ENCODE peak calls at places on chromosomes 13 and 19, in seven cellular contexts. Y is breast epithelium, R is tibial nerve, A is HepG2, V is lower leg skin, G is stomach, O is Peyer's patch. U is an unnamed sample.

GRCh38 chr19:58279042-58279924 is 528 bp downstream of the ZNF8 start:
- DNase-seq in G (peak; percentile 63), Y (peak; percentile 33), A (peak; percentile 62), R (peak; percentile 45), V (peak; percentile 57), O (peak; percentile 77), U (peak; percentile 92)

GRCh38 chr19:17797397-17798201 is 2.7 kb downstream of the B3GNT3 start:
- DNase-seq in V (no peak), R (no peak), G (peak; percentile 90), O (peak; percentile 88), A (peak; percentile 95), Y (no peak), U (no peak)

GRCh38 chr13:114282143-114282685 is 813 bp downstream of the UPF3A start:
- DNase-seq in G (peak; percentile 47), A (peak; percentile 30), V (peak; percentile 24), O (peak; percentile 60), Y (no peak), R (no peak), U (peak; percentile 72)

GRCh38 chr13:46839399-46839798 is 42.4 kb upstream of the ESD start:
- DNase-seq in O (no peak), G (no peak), R (no peak), Y (no peak), V (no peak), A (no peak), U (no peak)

GRCh38 chr13:49444517-49445395 is 682 bp downstream of the SETDB2 start:
- DNase-seq in G (no peak), R (peak; percentile 73), Y (no peak), O (peak; percentile 64), A (peak; percentile 31), V (peak; percentile 78), U (peak; percentile 81)

GRCh38 chr19:33310606-33311325 is 8.4 kb upstream of the CEBPA start:
- DNase-seq in V (no peak), Y (no peak), A (no peak), G (peak; percentile 80), O (peak; percentile 74), R (no peak), U (no peak)

GRCh38 chr13:37192986-37193385 is 87.5 kb upstream of the CSNK1A1L start:
- DNase-seq in A (no peak), G (no peak), O (no peak), R (no peak), Y (no peak), V (no peak), U (no peak)

GRCh38 chr19:5086725-5087439 is 118.0 kb downstream of the KDM4B start:
- DNase-seq in Y (no peak), O (no peak), R (no peak), A (no peak), V (no peak), G (no peak), U (no peak)

GRCh38 chr19:34351382-34351802 is 13.6 kb upstream of the GPI start:
- DNase-seq in G (peak; percentile 87), R (no peak), V (no peak), A (no peak), Y (no peak), O (no peak), U (no peak)

GRCh38 chr19:55255618-55256423 is 3.0 kb downstream of the PPP6R1 start:
- DNase-seq in Y (no peak), A (peak; percentile 47), O (peak; percentile 81), V (no peak), G (peak; percentile 46), R (no peak), U (peak; percentile 45)
- TF ChIP-seq POLR2A in Y (no peak), A (no peak), O (no peak), V (no peak), G (no peak), R (no peak), U (no peak)

DNA sequence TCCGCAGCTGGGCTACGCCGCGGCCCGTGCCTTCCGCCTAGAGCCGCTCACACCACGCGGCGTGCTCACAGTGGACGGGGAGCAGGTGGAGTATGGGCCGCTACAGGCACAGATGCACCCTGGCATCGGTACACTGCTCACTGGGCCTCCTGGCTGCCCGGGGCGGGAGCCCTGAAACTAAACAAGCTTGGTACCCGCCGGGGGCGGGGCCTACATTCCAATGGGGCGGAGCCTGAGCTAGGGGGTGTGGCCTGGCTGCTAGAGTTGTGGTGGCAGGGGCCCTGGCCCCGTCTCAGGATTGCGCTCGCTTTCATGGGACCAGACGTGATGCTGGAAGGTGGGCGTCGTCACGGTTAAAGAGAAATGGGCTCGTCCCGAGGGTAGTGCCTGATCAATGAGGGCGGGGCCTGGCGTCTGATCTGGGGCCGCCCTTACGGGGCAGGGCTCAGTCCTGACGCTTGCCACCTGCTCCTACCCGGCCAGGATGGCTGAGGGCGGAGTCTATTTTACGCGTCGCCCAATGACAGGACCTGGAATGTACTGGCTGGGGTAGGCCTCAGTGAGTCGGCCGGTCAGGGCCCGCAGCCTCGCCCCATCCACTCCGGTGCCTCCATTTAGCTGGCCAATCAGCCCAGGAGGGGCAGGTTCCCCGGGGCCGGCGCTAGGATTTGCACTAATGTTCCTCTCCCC is 7.4 kb downstream of the DBP start:
- DNase-seq in O (peak; percentile 93), G (peak; percentile 89), V (no peak), Y (no peak), R (no peak), A (no peak), U (peak; percentile 87)
- TF ChIP-seq POLR2A in O (peak; percentile 38), G (no peak), V (no peak), Y (no peak), R (peak; percentile 8), A (no peak), U (no peak)

GRCh38 chr19:39205449-39205764 is 1.3 kb upstream of the SYCN start:
- DNase-seq in Y (no peak), A (no peak), G (no peak), R (no peak), V (no peak), O (no peak), U (no peak)

GRCh38 chr19:39202998-39203355 is 1.1 kb downstream of the SYCN start:
- DNase-seq in O (no peak), A (no peak), Y (no peak), R (no peak), G (no peak), V (no peak), U (no peak)

GRCh38 chr19:39200818-39201145 is 3.3 kb downstream of the SYCN start:
- DNase-seq in R (no peak), V (no peak), G (no peak), A (no peak), Y (no peak), O (no peak), U (no peak)

GRCh38 chr19:39206122-39206521 is 2.1 kb upstream of the SYCN start:
- DNase-seq in R (no peak), O (no peak), A (no peak), V (no peak), Y (no peak), G (no peak), U (no peak)

GRCh38 chr19:39203372-39204341 is at the start of gene SYCN:
- DNase-seq in V (no peak), O (no peak), Y (no peak), R (no peak), G (peak; percentile 49), A (no peak), U (no peak)
- TF ChIP-seq POLR2A in V (no peak), O (no peak), Y (no peak), R (no peak), G (no peak), A (no peak), U (no peak)

GRCh38 chr19:11481777-11482383 is 1.0 kb upstream of the ELAVL3 start:
- DNase-seq in O (peak; percentile 71), G (peak; percentile 45), Y (peak; percentile 54), R (peak; percentile 34), A (peak; percentile 52), V (peak; percentile 48), U (peak; percentile 85)
- TF ChIP-seq POLR2A in O (no peak), G (no peak), Y (no peak), R (no peak), A (no peak), V (no peak), U (peak; percentile 48)